ENCODE peak calls at places on chromosomes 7 and 10, in six cellular contexts. P is suprapubic skin, H is lower lobe of right lung, Z is thoracic aorta, Y is HepG2, O is left ventricle myocardium inferior. R is an unnamed sample. For H3K9me3, the result is how much of the 10 kb centered on the place peaks cover.

GRCh38 chr7:55980266-55980665 is 15.9 kb downstream of the NIPSNAP2 start:
- DNase-seq in P (no peak), H (no peak), Z (no peak), Y (no peak), O (no peak), R (no peak)

GRCh38 chr7:2008101-2008935 is 224.4 kb downstream of the MAD1L1 start:
- DNase-seq in P (peak), H (peak), Z (no peak), Y (no peak), O (peak), R (peak)

GRCh38 chr10:81496626-81497025 is 378.4 kb upstream of the NRG3 start:
- DNase-seq in P (no peak), H (no peak), Z (no peak), Y (no peak), O (no peak), R (no peak)

GRCh38 chr10:75450654-75451419 is 19.4 kb downstream of the LRMDA start:
- DNase-seq in P (no peak), H (no peak), Z (no peak), Y (no peak), O (no peak), R (no peak)

GRCh38 chr7:23471090-23471859 is 984 bp upstream of the IGF2BP3 start:
- DNase-seq in P (no peak), H (no peak), Z (no peak), Y (peak), O (no peak), R (peak)

GRCh38 chr7:46786995-46787394 is 794.9 kb downstream of the TNS3 start:
- DNase-seq in P (no peak), H (no peak), Z (no peak), Y (no peak), O (no peak), R (no peak)

GRCh38 chr7:325051-325798 is 35.3 kb downstream of the FOXL3 start:
- DNase-seq in P (no peak), H (peak), Z (no peak), Y (no peak), O (no peak), R (peak)

GRCh38 chr7:86939197-86939814 is 120.1 kb downstream of the ELAPOR2 start:
- DNase-seq in P (no peak), H (no peak), Z (no peak), Y (peak), O (no peak), R (peak)

GRCh38 chr7:150412016-150412415 is 32.9 kb downstream of the ZNF775 start:
- DNase-seq in P (peak), H (no peak), Z (no peak), Y (no peak), O (no peak), R (no peak)

GRCh38 chr10:34696423-34696822 is 118.7 kb downstream of the PARD3 start:
- DNase-seq in P (no peak), H (no peak), Z (no peak), Y (no peak), O (no peak), R (no peak)

GRCh38 chr10:49661291-49661856 is 18.1 kb upstream of the C10orf53 start:
- DNase-seq in P (peak), H (no peak), Z (no peak), Y (no peak), O (no peak), R (no peak)

GRCh38 chr7:130996841-130997231 is 262.8 kb upstream of the KLF14 start:
- DNase-seq in P (no peak), H (peak), Z (no peak), Y (peak), O (no peak), R (peak)

GRCh38 chr7:139869886-139870285 is 40.8 kb downstream of the TBXAS1 start:
- DNase-seq in P (no peak), H (no peak), Z (no peak), Y (no peak), O (no peak), R (no peak)

GRCh38 chr7:140235114-140235513 is 58.3 kb upstream of the KDM7A start:
- DNase-seq in P (no peak), H (no peak), Z (no peak), Y (no peak), O (no peak), R (no peak)

GRCh38 chr7:125485223-125485622 is 555.6 kb upstream of the POT1 start:
- DNase-seq in P (no peak), H (no peak), Z (no peak), Y (no peak), O (no peak), R (no peak)

GRCh38 chr7:125484755-125485154 is 555.1 kb upstream of the POT1 start:
- DNase-seq in P (no peak), H (no peak), Z (no peak), Y (no peak), O (no peak), R (no peak)

GRCh38 chr7:125481323-125481722 is 551.7 kb upstream of the POT1 start:
- DNase-seq in P (no peak), H (no peak), Z (no peak), Y (no peak), O (no peak), R (no peak)

DNA sequence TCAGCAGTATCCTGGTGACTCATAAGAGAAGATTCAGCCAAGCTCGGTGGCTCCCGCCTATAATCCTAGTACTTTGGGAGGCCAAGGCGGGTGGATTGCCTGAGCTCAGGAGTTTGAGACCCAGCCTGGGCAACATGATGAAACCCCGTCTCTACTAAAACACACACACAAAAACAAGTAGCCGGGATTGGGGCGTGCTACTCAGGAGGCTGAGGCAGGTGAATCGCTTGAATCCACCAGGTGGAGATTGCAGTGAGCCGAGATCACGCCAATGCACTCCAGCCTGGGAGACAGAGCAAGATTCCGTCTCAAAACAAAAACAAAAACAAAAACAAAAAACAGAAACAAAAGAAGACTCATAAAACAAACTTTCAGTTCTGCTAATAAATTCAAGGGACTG is 551.1 kb upstream of the POT1 start:
- DNase-seq in P (no peak), H (no peak), Z (no peak), Y (no peak), O (no peak), R (no peak)
- TF ChIP-seq CTCF in P (no peak), H (no peak), Z (no peak), Y (no peak), O (no peak), R (no peak)

DNA sequence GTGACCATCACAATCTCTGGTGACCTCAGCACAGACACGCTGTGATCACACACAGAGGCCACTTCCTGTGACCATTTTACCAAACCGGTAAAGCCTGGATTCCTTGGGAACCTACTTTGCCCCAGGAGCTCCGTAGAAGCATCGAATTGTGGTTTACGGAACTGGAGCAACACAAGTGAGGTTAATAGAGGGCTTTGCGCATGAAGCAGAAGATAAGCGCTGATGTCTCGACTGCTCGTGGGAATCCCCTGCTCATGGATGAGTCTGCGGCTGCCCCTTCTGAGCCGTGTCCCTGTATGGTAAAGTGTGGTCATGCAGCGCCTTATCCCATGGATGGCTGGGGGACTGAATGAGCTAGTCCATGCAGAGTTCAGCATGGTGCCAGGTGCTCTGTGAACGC is 53.6 kb downstream of the VIPR2 start:
- DNase-seq in P (peak), H (no peak), Z (no peak), Y (no peak), O (no peak), R (no peak)
- H3K9me3 ChIP-seq in P (under half), H (under half), Z (under half), Y (under half), O (under half), R (under half)

GRCh38 chr7:114663502-114663901 is 248.9 kb downstream of the FOXP2 start:
- DNase-seq in P (no peak), H (no peak), Z (no peak), Y (peak), O (no peak), R (no peak)
- TF ChIP-seq CTCF in P (no peak), H (no peak), Z (no peak), Y (peak), O (peak), R (no peak)

GRCh38 chr10:62233494-62234283 is 35.0 kb downstream of the RTKN2 start:
- DNase-seq in P (no peak), H (no peak), Z (no peak), Y (no peak), O (no peak), R (no peak)

GRCh38 chr10:62237506-62237905 is 31.1 kb downstream of the RTKN2 start:
- DNase-seq in P (no peak), H (no peak), Z (no peak), Y (no peak), O (no peak), R (no peak)

GRCh38 chr10:62231805-62232204 is 36.8 kb downstream of the RTKN2 start:
- DNase-seq in P (no peak), H (no peak), Z (no peak), Y (peak), O (no peak), R (no peak)

GRCh38 chr10:62231371-62231770 is 37.3 kb downstream of the RTKN2 start:
- DNase-seq in P (no peak), H (no peak), Z (no peak), Y (peak), O (no peak), R (no peak)

DNA sequence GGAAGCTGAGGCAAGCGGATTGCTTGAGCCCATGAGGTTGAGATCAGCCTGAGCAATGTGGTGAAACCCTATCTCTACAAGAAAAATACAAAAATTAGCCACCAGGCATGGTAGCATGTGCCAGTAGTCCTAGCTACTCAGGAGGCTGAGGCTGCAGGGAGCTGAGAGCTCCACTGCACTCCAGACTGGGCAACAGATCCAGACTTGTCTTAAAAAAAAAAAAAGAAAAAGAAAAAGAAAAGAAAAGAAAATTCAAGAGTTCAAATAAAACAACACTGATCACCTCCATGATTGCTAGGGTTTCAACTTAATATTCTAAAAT is 34.4 kb downstream of the RTKN2 start:
- DNase-seq in P (no peak), H (no peak), Z (no peak), Y (no peak), O (no peak), R (no peak)
- H3K9me3 ChIP-seq in P (under half), H (under half), Z (under half), Y (under half), O (under half), R (under half)

GRCh38 chr10:126187399-126187798 is 200.9 kb downstream of the ADAM12 start:
- DNase-seq in P (no peak), H (no peak), Z (no peak), Y (no peak), O (no peak), R (no peak)
- TF ChIP-seq CTCF in P (no peak), H (no peak), Z (no peak), Y (no peak), O (no peak), R (no peak)

DNA sequence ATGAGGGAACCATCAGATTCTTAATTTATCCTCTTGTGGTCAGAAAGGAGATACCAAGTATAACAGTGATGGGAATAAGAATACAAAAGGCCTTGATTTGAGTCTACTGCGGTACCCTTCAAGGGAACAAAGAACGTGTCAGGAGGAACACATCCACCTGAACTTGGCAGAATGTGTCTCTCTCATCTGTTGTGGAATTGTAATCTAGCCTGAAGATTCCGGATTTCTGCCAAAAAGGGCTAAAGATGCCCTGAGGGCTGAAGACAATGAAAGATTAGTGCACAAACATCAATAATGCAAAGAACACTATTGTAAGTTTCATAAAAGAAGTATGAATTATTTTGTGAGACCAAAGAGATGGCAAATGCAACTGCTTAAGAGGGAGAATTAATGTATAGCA is 134.8 kb downstream of the RELN start:
- DNase-seq in P (no peak), H (no peak), Z (no peak), Y (no peak), O (no peak), R (no peak)
- H3K9me3 ChIP-seq in P (under half), H (under half), Z (under half), Y (under half), O (under half), R (under half)

DNA sequence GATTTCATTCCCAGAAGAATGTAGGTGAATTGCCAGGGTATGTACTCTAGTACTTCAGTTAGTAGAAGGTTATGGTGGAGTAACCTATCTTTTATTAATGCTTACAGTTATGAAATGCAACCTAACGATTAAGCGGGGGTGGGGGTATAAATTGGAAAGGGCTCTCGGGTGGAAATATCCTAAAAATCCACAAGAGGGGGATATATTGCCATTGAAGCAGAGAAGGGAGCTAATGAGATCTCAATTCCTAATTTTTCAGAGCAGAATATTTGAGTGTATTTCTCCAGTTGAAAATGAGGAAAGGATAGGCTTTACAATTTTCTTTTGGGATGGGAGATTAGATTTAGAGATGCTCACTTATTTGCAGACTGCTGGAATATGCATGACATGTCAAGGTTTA is 90.8 kb downstream of the DNAJB9 start:
- DNase-seq in P (no peak), H (no peak), Z (no peak), Y (no peak), O (no peak), R (no peak)
- TF ChIP-seq CTCF in P (no peak), H (peak), Z (no peak), Y (no peak), O (no peak), R (peak)

DNA sequence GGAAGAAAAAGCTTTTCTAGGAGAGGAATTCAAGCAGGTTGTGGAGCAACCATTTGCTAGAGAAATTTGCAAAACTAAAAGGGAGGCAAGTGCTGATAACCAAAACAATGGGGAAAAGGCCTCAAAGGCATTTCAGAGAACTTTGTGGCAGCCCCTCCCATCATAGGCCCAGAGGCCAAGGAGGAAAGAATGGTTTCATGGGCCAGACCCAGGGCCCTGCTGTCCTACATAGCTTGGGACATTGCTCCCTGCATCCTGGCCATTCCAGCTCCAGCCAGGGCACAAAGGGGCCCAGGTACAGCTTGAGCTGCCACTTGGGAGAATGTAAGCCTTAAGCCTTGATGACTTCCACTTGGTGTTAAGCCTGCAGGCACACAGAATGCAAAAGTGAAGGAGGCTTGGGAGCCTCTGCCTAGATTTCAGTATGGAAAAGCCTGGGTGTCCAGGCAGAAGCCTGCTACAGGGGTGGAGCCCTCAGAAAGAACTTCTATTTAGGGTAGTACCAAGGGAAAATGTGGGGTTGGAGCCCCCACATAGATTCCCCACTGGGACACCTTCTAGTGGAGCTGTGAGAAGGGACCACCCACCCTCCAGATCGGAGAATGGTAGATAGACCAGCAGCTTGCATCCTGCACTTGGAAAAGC is 91.2 kb downstream of the RALA start:
- DNase-seq in P (no peak), H (no peak), Z (no peak), Y (no peak), O (no peak), R (no peak)
- H3K9me3 ChIP-seq in P (under half), H (under half), Z (under half), Y (under half), O (under half), R (under half)

DNA sequence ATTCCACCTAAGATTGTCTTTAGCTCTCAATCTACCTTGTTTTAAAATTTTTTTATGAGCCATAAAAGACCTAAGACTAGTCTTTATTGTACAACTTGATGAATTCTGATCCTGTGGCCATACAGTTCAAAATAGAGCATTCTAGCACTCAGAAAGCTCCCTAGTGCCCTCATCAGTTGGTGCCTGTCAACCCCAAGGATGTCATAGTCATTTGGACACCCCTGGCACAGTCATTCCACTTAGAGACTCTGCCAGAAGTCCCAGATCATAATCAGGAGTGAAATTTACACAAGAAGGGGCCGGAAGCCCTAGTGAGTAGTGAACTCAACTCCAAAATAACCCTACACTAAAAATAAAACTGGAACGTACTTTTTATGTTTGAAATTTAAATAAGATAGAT is 80.0 kb upstream of the INSIG1 start:
- DNase-seq in P (no peak), H (no peak), Z (no peak), Y (no peak), O (no peak), R (no peak)
- TF ChIP-seq CTCF in P (no peak), H (no peak), Z (no peak), Y (no peak), O (no peak), R (no peak)

GRCh38 chr7:155677688-155678087 is 33.2 kb downstream of the RBM33 start:
- DNase-seq in P (no peak), H (no peak), Z (no peak), Y (no peak), O (no peak), R (no peak)
- H3K9me3 ChIP-seq in P (under half), H (under half), Z (under half), Y (under half), O (under half), R (under half)